ENCODE peak calls at places on chromosome 20, in seven cellular contexts. X is substantia nigra, E is HTR-8/SVneo, Y is neural progenitor cell, I is mammary epithelial cell, H is AG10803, V is HepG2. F is an unnamed sample.

GRCh38 chr20:41170386-41171105 is 33.2 kb downstream of the PLCG1 start:
- DNase-seq in I (no peak), E (no peak), Y (no peak), X (no peak), V (no peak), H (no peak), F (no peak)

GRCh38 chr20:59580208-59580980 is 23.9 kb upstream of the PHACTR3 start:
- DNase-seq in H (peak), I (no peak), X (no peak), Y (no peak), E (no peak), V (no peak), F (no peak)

GRCh38 chr20:5402903-5403531 is 86.3 kb upstream of the PROKR2 start:
- DNase-seq in E (no peak), V (peak), H (peak), X (no peak), I (peak), Y (peak), F (peak)

GRCh38 chr20:56414842-56415765 is 3.0 kb downstream of the CASS4 start:
- DNase-seq in X (no peak), E (no peak), I (no peak), Y (no peak), V (no peak), H (peak), F (no peak)

GRCh38 chr20:35892871-35893270 is 61.4 kb downstream of the SCAND1 start:
- DNase-seq in E (no peak), I (no peak), Y (no peak), V (no peak), H (no peak), X (no peak), F (no peak)

GRCh38 chr20:48938670-48939069 is 17.2 kb downstream of the ARFGEF2 start:
- DNase-seq in Y (no peak), E (no peak), X (no peak), I (no peak), V (no peak), H (no peak), F (no peak)

GRCh38 chr20:46213946-46214830 is 94.1 kb downstream of the CDH22 start:
- DNase-seq in V (no peak), E (no peak), X (no peak), I (no peak), Y (no peak), H (no peak), F (no peak)

GRCh38 chr20:41408131-41408789 is 41.6 kb upstream of the EMILIN3 start:
- DNase-seq in Y (no peak), E (no peak), H (no peak), V (no peak), I (no peak), X (no peak), F (peak)

GRCh38 chr20:51463560-51463959 is 79.0 kb downstream of the NFATC2 start:
- DNase-seq in X (no peak), E (no peak), H (no peak), I (no peak), Y (no peak), V (no peak), F (no peak)

GRCh38 chr20:61520761-61521460 is 268.9 kb downstream of the CDH4 start:
- DNase-seq in V (no peak), E (peak), Y (no peak), X (no peak), H (peak), I (no peak), F (no peak)

GRCh38 chr20:50425076-50425475 is 85.1 kb upstream of the PTPN1 start:
- DNase-seq in V (peak), E (peak), X (no peak), H (no peak), I (no peak), Y (no peak), F (no peak)

GRCh38 chr20:17952692-17953684 is 15.6 kb downstream of the SNX5 start:
- DNase-seq in X (no peak), I (no peak), Y (no peak), E (no peak), V (no peak), H (no peak), F (no peak)

GRCh38 chr20:56439784-56440291 is 27.8 kb downstream of the CASS4 start:
- DNase-seq in H (peak), I (peak), Y (no peak), V (no peak), X (no peak), E (peak), F (no peak)

GRCh38 chr20:32820000-32820697 is 395 bp downstream of the MAPRE1 start:
- DNase-seq in H (peak), X (no peak), V (peak), I (no peak), Y (peak), E (peak), F (peak)

GRCh38 chr20:51315390-51315789 is 227.1 kb downstream of the NFATC2 start:
- DNase-seq in Y (no peak), V (no peak), H (no peak), X (no peak), I (no peak), E (no peak), F (no peak)

GRCh38 chr20:33232486-33233072 is 3.2 kb upstream of the BPIFA1 start:
- DNase-seq in V (no peak), Y (no peak), H (no peak), E (no peak), I (no peak), X (no peak), F (no peak)

GRCh38 chr20:38134427-38135281 is 30.4 kb downstream of the TGM2 start:
- DNase-seq in Y (no peak), H (peak), V (peak), I (peak), E (peak), X (no peak), F (no peak)

GRCh38 chr20:51042657-51043247 is 19.8 kb upstream of the KCNG1 start:
- DNase-seq in E (no peak), I (no peak), V (peak), H (no peak), Y (peak), X (no peak), F (no peak)

GRCh38 chr20:50516180-50516934 is 6.2 kb downstream of the PTPN1 start:
- DNase-seq in X (no peak), I (no peak), V (no peak), E (no peak), H (no peak), Y (no peak), F (no peak)

GRCh38 chr20:57934007-57934805 is 224.4 kb upstream of the PMEPA1 start:
- DNase-seq in Y (no peak), V (no peak), X (no peak), E (no peak), I (no peak), H (no peak), F (peak)

GRCh38 chr20:40686434-40686882 is 2.6 kb downstream of the MAFB start:
- DNase-seq in V (no peak), X (no peak), I (no peak), E (no peak), Y (peak), H (peak), F (no peak)

GRCh38 chr20:50320910-50321796 is 130.5 kb downstream of the CEBPB start:
- DNase-seq in H (peak), I (peak), V (peak), E (peak), X (no peak), Y (peak), F (peak)

GRCh38 chr20:50191065-50191565 is 485 bp downstream of the CEBPB start:
- DNase-seq in V (no peak), H (no peak), E (no peak), X (no peak), Y (no peak), I (peak), F (no peak)

GRCh38 chr20:953742-954141 is 37.6 kb upstream of the ANGPT4 start:
- DNase-seq in V (no peak), E (peak), H (peak), I (no peak), Y (peak), X (no peak), F (peak)

GRCh38 chr20:4041748-4042411 is 26.5 kb upstream of the RNF24 start:
- DNase-seq in Y (no peak), H (peak), E (peak), X (no peak), I (peak), V (no peak), F (no peak)